ENCODE peak calls at places on chromosomes 16 and 17, in six cellular contexts. L is psoas muscle, Y is GM10248, C is neural progenitor cell, S is bronchial epithelial cell, G is mucosa of descending colon. V is an unnamed sample.

GRCh38 chr17:81487487-81488275 is 24.9 kb downstream of the ACTG1 start:
- DNase-seq in L (peak), Y (peak), C (peak), S (no peak), G (peak), V (peak)

GRCh38 chr17:81245024-81245664 is 6.0 kb downstream of the NDUFAF8 start:
- DNase-seq in L (peak), Y (peak), C (no peak), S (no peak), G (no peak), V (peak)

GRCh38 chr17:8068736-8069586 is 18.6 kb downstream of the ALOX12B start:
- DNase-seq in L (no peak), Y (no peak), C (no peak), S (no peak), G (peak), V (no peak)

GRCh38 chr17:35489944-35490343 is 41.4 kb upstream of the SLFN13 start:
- DNase-seq in L (no peak), Y (no peak), C (no peak), S (no peak), G (no peak), V (no peak)

GRCh38 chr16:386641-387156 is 4.9 kb upstream of the PGAP6 start:
- DNase-seq in L (no peak), Y (no peak), C (no peak), S (no peak), G (no peak), V (no peak)

GRCh38 chr16:4686497-4687210 is 6.7 kb upstream of the NUDT16L1 start:
- DNase-seq in L (no peak), Y (no peak), C (no peak), S (no peak), G (no peak), V (no peak)

GRCh38 chr16:31190818-31191444 is 11.0 kb downstream of the FUS start:
- DNase-seq in L (no peak), Y (no peak), C (no peak), S (no peak), G (no peak), V (no peak)

GRCh38 chr16:54655171-54655590 is 275.5 kb upstream of the IRX5 start:
- DNase-seq in L (no peak), Y (no peak), C (peak), S (peak), G (no peak), V (no peak)

GRCh38 chr17:927611-928461 is 51.7 kb downstream of the NXN start:
- DNase-seq in L (no peak), Y (no peak), C (peak), S (peak), G (no peak), V (no peak)

GRCh38 chr16:58638148-58639036 is 8.8 kb upstream of the CNOT1 start:
- DNase-seq in L (peak), Y (no peak), C (peak), S (peak), G (no peak), V (no peak)
- TF ChIP-seq CTCF in L (no peak), Y (peak), C (peak), S (peak), G (no peak), V (peak)

GRCh38 chr17:79974786-79975497 is 60.7 kb downstream of the TBC1D16 start:
- DNase-seq in L (no peak), Y (no peak), C (peak), S (no peak), G (no peak), V (peak)
- TF ChIP-seq CTCF in L (peak), Y (peak), C (peak), S (peak), G (no peak), V (peak)

GRCh38 chr17:66302761-66303626 is 581 bp downstream of the PRKCA start:
- DNase-seq in L (peak), Y (peak), C (peak), S (peak), G (peak), V (peak)
- TF ChIP-seq CTCF in L (no peak), Y (no peak), C (no peak), S (no peak), G (no peak), V (no peak)

GRCh38 chr17:2961446-2961845 is 102.0 kb downstream of the OR1D5 start:
- DNase-seq in L (no peak), Y (no peak), C (no peak), S (no peak), G (no peak), V (no peak)

GRCh38 chr17:2964028-2964356 is 99.4 kb downstream of the OR1D5 start:
- DNase-seq in L (no peak), Y (no peak), C (no peak), S (no peak), G (no peak), V (no peak)

GRCh38 chr17:2962729-2963128 is 100.7 kb downstream of the OR1D5 start:
- DNase-seq in L (no peak), Y (no peak), C (no peak), S (no peak), G (no peak), V (no peak)

GRCh38 chr17:2963332-2964027 is 99.9 kb downstream of the OR1D5 start:
- DNase-seq in L (no peak), Y (no peak), C (no peak), S (no peak), G (no peak), V (no peak)

DNA sequence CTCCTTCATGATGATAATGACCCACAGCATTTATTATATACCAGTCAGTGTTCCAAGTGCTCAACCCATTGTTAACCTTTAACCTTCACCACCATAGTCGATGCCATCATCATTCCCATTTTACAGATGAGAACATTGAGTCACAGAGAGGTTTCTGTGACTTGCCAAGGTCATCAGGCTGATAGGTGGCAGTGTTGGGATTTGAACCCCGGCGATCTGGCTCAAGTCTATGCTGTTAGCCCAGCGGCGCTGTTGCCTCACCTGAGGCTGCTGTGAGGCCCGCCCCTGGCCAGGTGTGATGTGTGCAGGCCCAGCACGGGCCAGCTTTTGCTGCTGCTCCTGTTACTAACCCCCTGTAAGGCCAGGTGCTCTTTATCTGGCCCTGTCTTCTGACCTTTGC is 101.2 kb downstream of the OR1D5 start:
- DNase-seq in L (no peak), Y (no peak), C (no peak), S (no peak), G (no peak), V (no peak)
- TF ChIP-seq CTCF in L (no peak), Y (no peak), C (no peak), S (no peak), G (no peak), V (no peak)

GRCh38 chr16:80337786-80338185 is 203.0 kb upstream of the DYNLRB2 start:
- DNase-seq in L (no peak), Y (no peak), C (no peak), S (no peak), G (no peak), V (no peak)

GRCh38 chr16:80347002-80347401 is 193.8 kb upstream of the DYNLRB2 start:
- DNase-seq in L (no peak), Y (no peak), C (no peak), S (no peak), G (no peak), V (no peak)

GRCh38 chr16:80344570-80344969 is 196.2 kb upstream of the DYNLRB2 start:
- DNase-seq in L (no peak), Y (no peak), C (no peak), S (no peak), G (no peak), V (no peak)

GRCh38 chr16:80346160-80346632 is 194.6 kb upstream of the DYNLRB2 start:
- DNase-seq in L (no peak), Y (no peak), C (peak), S (no peak), G (no peak), V (peak)

GRCh38 chr16:80341242-80341641 is 199.6 kb upstream of the DYNLRB2 start:
- DNase-seq in L (no peak), Y (no peak), C (no peak), S (no peak), G (no peak), V (no peak)
- TF ChIP-seq CTCF in L (no peak), Y (no peak), C (peak), S (no peak), G (no peak), V (no peak)

GRCh38 chr17:39782481-39782880 is 44.7 kb downstream of the GRB7 start:
- DNase-seq in L (no peak), Y (no peak), C (no peak), S (peak), G (no peak), V (no peak)

GRCh38 chr17:39782980-39783379 is 45.2 kb downstream of the GRB7 start:
- DNase-seq in L (no peak), Y (no peak), C (no peak), S (peak), G (no peak), V (no peak)

GRCh38 chr17:39781814-39782213 is 44.1 kb downstream of the GRB7 start:
- DNase-seq in L (no peak), Y (no peak), C (no peak), S (no peak), G (no peak), V (no peak)

GRCh38 chr17:39777534-39778365 is 40.0 kb downstream of the GRB7 start:
- DNase-seq in L (no peak), Y (peak), C (no peak), S (no peak), G (no peak), V (peak)

GRCh38 chr17:39781028-39781800 is 43.5 kb downstream of the GRB7 start:
- DNase-seq in L (no peak), Y (no peak), C (no peak), S (no peak), G (no peak), V (no peak)
- TF ChIP-seq CTCF in L (no peak), Y (no peak), C (no peak), S (no peak), G (no peak), V (no peak)

GRCh38 chr17:40019140-40019991 is 4.1 kb downstream of the CSF3 start:
- DNase-seq in L (peak), Y (no peak), C (no peak), S (peak), G (no peak), V (no peak)
- TF ChIP-seq CTCF in L (no peak), Y (no peak), C (peak), S (no peak), G (no peak), V (no peak)